ENCODE peak calls at places on chromosome 11, in six cellular contexts. One of them, this sample, is unnamed.
A peak's percentile ranks its signal among the peaks of the same experiment; 100 is the strongest.

GRCh38 chr11:124108158-124108557 is 7.1 kb upstream of the VWA5A start:
- DNase-seq in adrenal gland: peak; percentile 32
- DNase-seq in A549: no peak
- DNase-seq in effector memory CD4-positive, alpha-beta T cell: no peak
- DNase-seq in ovary: no peak
- DNase-seq in cardiac muscle cell: peak; percentile 36
- DNase-seq in this sample: no peak

GRCh38 chr11:41784513-41785335 is 325.3 kb upstream of the LRRC4C start:
- DNase-seq in cardiac muscle cell: no peak
- DNase-seq in A549: no peak
- DNase-seq in adrenal gland: no peak
- DNase-seq in ovary: no peak
- DNase-seq in effector memory CD4-positive, alpha-beta T cell: no peak
- DNase-seq in this sample: no peak

GRCh38 chr11:9461760-9462134 is 935 bp downstream of the ZNF143 start:
- DNase-seq in effector memory CD4-positive, alpha-beta T cell: no peak
- DNase-seq in cardiac muscle cell: peak; percentile 45
- DNase-seq in A549: peak; percentile 13
- DNase-seq in adrenal gland: no peak
- DNase-seq in ovary: no peak
- DNase-seq in this sample: no peak

GRCh38 chr11:78061921-78062311 is 1.7 kb upstream of the THRSP start:
- DNase-seq in cardiac muscle cell: peak; percentile 56
- DNase-seq in adrenal gland: peak; percentile 42
- DNase-seq in A549: no peak
- DNase-seq in ovary: no peak
- DNase-seq in effector memory CD4-positive, alpha-beta T cell: no peak
- DNase-seq in this sample: peak; percentile 63

GRCh38 chr11:100929377-100929776 is 200.2 kb downstream of the PGR start:
- DNase-seq in effector memory CD4-positive, alpha-beta T cell: no peak
- DNase-seq in ovary: no peak
- DNase-seq in adrenal gland: no peak
- DNase-seq in cardiac muscle cell: peak; percentile 42
- DNase-seq in A549: no peak
- DNase-seq in this sample: no peak

GRCh38 chr11:102305352-102306047 is 11.8 kb upstream of the BIRC3 start:
- DNase-seq in A549: no peak
- DNase-seq in effector memory CD4-positive, alpha-beta T cell: no peak
- DNase-seq in cardiac muscle cell: no peak
- DNase-seq in adrenal gland: no peak
- DNase-seq in ovary: no peak
- DNase-seq in this sample: no peak

GRCh38 chr11:46898396-46899095 is 19.8 kb downstream of the LRP4 start:
- DNase-seq in adrenal gland: no peak
- DNase-seq in effector memory CD4-positive, alpha-beta T cell: no peak
- DNase-seq in cardiac muscle cell: no peak
- DNase-seq in ovary: no peak
- DNase-seq in A549: no peak
- DNase-seq in this sample: peak; percentile 18

GRCh38 chr11:70027451-70027850 is 50.7 kb upstream of the ANO1 start:
- DNase-seq in ovary: no peak
- DNase-seq in adrenal gland: no peak
- DNase-seq in effector memory CD4-positive, alpha-beta T cell: no peak
- DNase-seq in A549: no peak
- DNase-seq in cardiac muscle cell: no peak
- DNase-seq in this sample: peak; percentile 28

GRCh38 chr11:17477361-17477760 is 716 bp upstream of the ABCC8 start:
- DNase-seq in effector memory CD4-positive, alpha-beta T cell: no peak
- DNase-seq in ovary: no peak
- DNase-seq in cardiac muscle cell: no peak
- DNase-seq in A549: no peak
- DNase-seq in adrenal gland: no peak
- DNase-seq in this sample: no peak

GRCh38 chr11:35491231-35491871 is 34.1 kb downstream of the PAMR1 start:
- DNase-seq in ovary: no peak
- DNase-seq in cardiac muscle cell: peak; percentile 88
- DNase-seq in A549: no peak
- DNase-seq in effector memory CD4-positive, alpha-beta T cell: no peak
- DNase-seq in adrenal gland: no peak
- DNase-seq in this sample: no peak

GRCh38 chr11:74669311-74670160 is 61.7 kb downstream of the CHRDL2 start:
- DNase-seq in adrenal gland: no peak
- DNase-seq in cardiac muscle cell: no peak
- DNase-seq in A549: no peak
- DNase-seq in ovary: no peak
- DNase-seq in effector memory CD4-positive, alpha-beta T cell: no peak
- DNase-seq in this sample: no peak

GRCh38 chr11:63499874-63500273 is 6.0 kb upstream of the LGALS12 start:
- DNase-seq in A549: no peak
- DNase-seq in effector memory CD4-positive, alpha-beta T cell: no peak
- DNase-seq in adrenal gland: no peak
- DNase-seq in cardiac muscle cell: no peak
- DNase-seq in ovary: no peak
- DNase-seq in this sample: no peak

GRCh38 chr11:119875841-119876600 is 147.0 kb upstream of the NECTIN1 start:
- DNase-seq in adrenal gland: no peak
- DNase-seq in effector memory CD4-positive, alpha-beta T cell: no peak
- DNase-seq in ovary: no peak
- DNase-seq in cardiac muscle cell: no peak
- DNase-seq in A549: no peak
- DNase-seq in this sample: no peak

GRCh38 chr11:43515090-43515489 is 156.4 kb downstream of the TTC17 start:
- DNase-seq in cardiac muscle cell: peak; percentile 7
- DNase-seq in ovary: no peak
- DNase-seq in A549: no peak
- DNase-seq in effector memory CD4-positive, alpha-beta T cell: no peak
- DNase-seq in adrenal gland: no peak
- DNase-seq in this sample: no peak

GRCh38 chr11:63738720-63739360 is 29.7 kb downstream of the ZFTA start:
- DNase-seq in ovary: peak; percentile 49
- DNase-seq in cardiac muscle cell: peak; percentile 87
- DNase-seq in effector memory CD4-positive, alpha-beta T cell: peak; percentile 55
- DNase-seq in A549: peak; percentile 35
- DNase-seq in adrenal gland: peak; percentile 85
- DNase-seq in this sample: peak; percentile 65

GRCh38 chr11:35034401-35034800 is 104.6 kb upstream of the CD44 start:
- DNase-seq in cardiac muscle cell: no peak
- DNase-seq in ovary: no peak
- DNase-seq in A549: no peak
- DNase-seq in adrenal gland: no peak
- DNase-seq in effector memory CD4-positive, alpha-beta T cell: no peak
- DNase-seq in this sample: no peak

GRCh38 chr11:103924166-103925013 is 112.0 kb upstream of the DDI1 start:
- DNase-seq in effector memory CD4-positive, alpha-beta T cell: no peak
- DNase-seq in A549: no peak
- DNase-seq in adrenal gland: no peak
- DNase-seq in cardiac muscle cell: no peak
- DNase-seq in ovary: no peak
- DNase-seq in this sample: no peak

GRCh38 chr11:130420478-130421198 is 7.8 kb downstream of the ADAMTS8 start:
- DNase-seq in A549: no peak
- DNase-seq in effector memory CD4-positive, alpha-beta T cell: no peak
- DNase-seq in cardiac muscle cell: peak; percentile 58
- DNase-seq in ovary: no peak
- DNase-seq in adrenal gland: no peak
- DNase-seq in this sample: no peak

GRCh38 chr11:67397986-67398660 is 3.5 kb downstream of the PPP1CA start:
- DNase-seq in effector memory CD4-positive, alpha-beta T cell: no peak
- DNase-seq in A549: no peak
- DNase-seq in adrenal gland: no peak
- DNase-seq in ovary: no peak
- DNase-seq in cardiac muscle cell: no peak
- DNase-seq in this sample: no peak

GRCh38 chr11:110156503-110156902 is 63.3 kb downstream of the ZC3H12C start:
- DNase-seq in adrenal gland: no peak
- DNase-seq in A549: no peak
- DNase-seq in ovary: no peak
- DNase-seq in cardiac muscle cell: no peak
- DNase-seq in effector memory CD4-positive, alpha-beta T cell: no peak
- DNase-seq in this sample: no peak

GRCh38 chr11:45024357-45024756 is 73.7 kb upstream of the TP53I11 start:
- DNase-seq in adrenal gland: no peak
- DNase-seq in ovary: no peak
- DNase-seq in effector memory CD4-positive, alpha-beta T cell: no peak
- DNase-seq in cardiac muscle cell: no peak
- DNase-seq in A549: no peak
- DNase-seq in this sample: no peak

GRCh38 chr11:78420796-78421209 is 3.2 kb upstream of the GAB2 start:
- DNase-seq in adrenal gland: peak; percentile 66
- DNase-seq in cardiac muscle cell: peak; percentile 82
- DNase-seq in effector memory CD4-positive, alpha-beta T cell: no peak
- DNase-seq in A549: no peak
- DNase-seq in ovary: peak; percentile 51
- DNase-seq in this sample: no peak

GRCh38 chr11:124829986-124830385 is 29.8 kb upstream of the MSANTD2 start:
- DNase-seq in effector memory CD4-positive, alpha-beta T cell: no peak
- DNase-seq in A549: no peak
- DNase-seq in ovary: no peak
- DNase-seq in adrenal gland: no peak
- DNase-seq in cardiac muscle cell: peak; percentile 55
- DNase-seq in this sample: no peak

GRCh38 chr11:77173494-77173893 is 45.4 kb downstream of the MYO7A start:
- DNase-seq in ovary: no peak
- DNase-seq in effector memory CD4-positive, alpha-beta T cell: no peak
- DNase-seq in adrenal gland: no peak
- DNase-seq in A549: no peak
- DNase-seq in cardiac muscle cell: no peak
- DNase-seq in this sample: no peak

GRCh38 chr11:102306048-102306575 is 11.2 kb upstream of the BIRC3 start:
- DNase-seq in effector memory CD4-positive, alpha-beta T cell: no peak
- DNase-seq in A549: peak; percentile 51
- DNase-seq in adrenal gland: no peak
- DNase-seq in cardiac muscle cell: no peak
- DNase-seq in ovary: no peak
- DNase-seq in this sample: peak; percentile 75

GRCh38 chr11:32891657-32892354 is 805 bp upstream of the QSER1 start:
- DNase-seq in A549: peak; percentile 9
- DNase-seq in cardiac muscle cell: peak; percentile 9
- DNase-seq in adrenal gland: no peak
- DNase-seq in effector memory CD4-positive, alpha-beta T cell: no peak
- DNase-seq in ovary: no peak
- DNase-seq in this sample: no peak

DNA sequence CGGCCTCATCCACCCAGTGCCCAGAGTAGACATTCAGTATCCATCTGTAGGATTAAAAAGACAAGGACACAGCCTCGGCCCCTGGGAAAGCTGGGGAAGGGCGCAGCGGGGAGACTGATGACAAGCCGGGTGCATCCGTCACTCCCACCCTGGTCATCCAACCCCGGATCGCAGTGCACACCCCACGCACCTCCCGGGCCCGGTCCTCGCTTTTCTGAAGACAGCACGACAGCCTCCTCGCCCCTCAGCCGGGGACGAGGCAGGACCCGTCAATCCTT is 1.1 kb downstream of the FCHSD2 start:
- DNase-seq in effector memory CD4-positive, alpha-beta T cell: no peak
- DNase-seq in adrenal gland: peak; percentile 40
- DNase-seq in cardiac muscle cell: no peak
- DNase-seq in A549: peak; percentile 29
- DNase-seq in ovary: peak; percentile 21
- DNase-seq in this sample: peak; percentile 43
- H3K4me1 ChIP-seq in effector memory CD4-positive, alpha-beta T cell: peaks cover 11% of the 10 kb centered on the region
- H3K4me1 ChIP-seq in adrenal gland: peaks cover 29% of the 10 kb centered on the region
- H3K4me1 ChIP-seq in cardiac muscle cell: peaks cover 17% of the 10 kb centered on the region
- H3K4me1 ChIP-seq in A549: peaks cover 16% of the 10 kb centered on the region
- H3K4me1 ChIP-seq in ovary: no peaks in the 10 kb centered on the region
- H3K4me1 ChIP-seq in this sample: peaks cover 28% of the 10 kb centered on the region

GRCh38 chr11:13150487-13150886 is 127.1 kb upstream of the BMAL1 start:
- DNase-seq in adrenal gland: no peak
- DNase-seq in effector memory CD4-positive, alpha-beta T cell: no peak
- DNase-seq in ovary: no peak
- DNase-seq in cardiac muscle cell: no peak
- DNase-seq in A549: no peak
- DNase-seq in this sample: no peak

GRCh38 chr11:13149991-13150390 is 127.6 kb upstream of the BMAL1 start:
- DNase-seq in effector memory CD4-positive, alpha-beta T cell: no peak
- DNase-seq in cardiac muscle cell: no peak
- DNase-seq in ovary: no peak
- DNase-seq in A549: no peak
- DNase-seq in adrenal gland: no peak
- DNase-seq in this sample: no peak

GRCh38 chr11:13152736-13153541 is 124.7 kb upstream of the BMAL1 start:
- DNase-seq in cardiac muscle cell: peak; percentile 53
- DNase-seq in ovary: no peak
- DNase-seq in adrenal gland: no peak
- DNase-seq in effector memory CD4-positive, alpha-beta T cell: no peak
- DNase-seq in A549: peak; percentile 34
- DNase-seq in this sample: no peak

DNA sequence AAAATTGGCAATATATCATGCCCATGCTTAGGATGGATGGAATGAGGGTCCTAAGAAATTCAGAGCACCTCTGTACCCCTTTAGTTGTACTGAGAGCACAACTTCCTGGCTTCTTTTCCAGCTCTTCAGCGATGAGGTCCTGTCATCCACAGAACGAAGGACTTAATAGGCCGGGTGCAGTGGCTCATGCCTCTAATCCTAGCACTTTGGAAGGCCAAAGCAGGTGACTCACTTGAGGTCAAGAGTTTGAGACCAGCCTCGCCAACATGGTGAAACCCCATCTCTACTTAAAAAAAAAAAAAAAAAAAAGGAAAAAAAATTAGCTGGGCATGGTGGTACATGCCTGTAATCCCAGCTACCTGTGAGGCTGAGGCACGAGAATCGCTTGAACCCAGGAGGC is 125.3 kb upstream of the BMAL1 start:
- DNase-seq in ovary: no peak
- DNase-seq in adrenal gland: no peak
- DNase-seq in cardiac muscle cell: no peak
- DNase-seq in A549: no peak
- DNase-seq in effector memory CD4-positive, alpha-beta T cell: no peak
- DNase-seq in this sample: no peak
- H3K4me3 ChIP-seq in ovary: no peak overlapping the region
- H3K4me3 ChIP-seq in adrenal gland: no peak overlapping the region
- H3K4me3 ChIP-seq in cardiac muscle cell: no peak overlapping the region
- H3K4me3 ChIP-seq in A549: no peak overlapping the region
- H3K4me3 ChIP-seq in effector memory CD4-positive, alpha-beta T cell: no peak overlapping the region
- H3K4me3 ChIP-seq in this sample: no peak overlapping the region

GRCh38 chr11:96394773-96395172 is 5.0 kb downstream of the JRKL start:
- DNase-seq in ovary: no peak
- DNase-seq in adrenal gland: no peak
- DNase-seq in A549: no peak
- DNase-seq in cardiac muscle cell: no peak
- DNase-seq in effector memory CD4-positive, alpha-beta T cell: no peak
- DNase-seq in this sample: no peak
- H3K4me1 ChIP-seq in ovary: peaks cover 2% of the 10 kb centered on the region
- H3K4me1 ChIP-seq in adrenal gland: no peaks in the 10 kb centered on the region
- H3K4me1 ChIP-seq in A549: no peaks in the 10 kb centered on the region
- H3K4me1 ChIP-seq in cardiac muscle cell: no peaks in the 10 kb centered on the region
- H3K4me1 ChIP-seq in effector memory CD4-positive, alpha-beta T cell: peaks cover 7% of the 10 kb centered on the region
- H3K4me1 ChIP-seq in this sample: peaks cover 20% of the 10 kb centered on the region

GRCh38 chr11:108319541-108320145 is 96.8 kb downstream of the ATM start:
- DNase-seq in A549: no peak
- DNase-seq in ovary: no peak
- DNase-seq in cardiac muscle cell: no peak
- DNase-seq in effector memory CD4-positive, alpha-beta T cell: no peak
- DNase-seq in adrenal gland: no peak
- DNase-seq in this sample: no peak
- H3K4me3 ChIP-seq in A549: no peak overlapping the region
- H3K4me3 ChIP-seq in ovary: no peak overlapping the region
- H3K4me3 ChIP-seq in cardiac muscle cell: no peak overlapping the region
- H3K4me3 ChIP-seq in effector memory CD4-positive, alpha-beta T cell: no peak overlapping the region
- H3K4me3 ChIP-seq in adrenal gland: no peak overlapping the region
- H3K4me3 ChIP-seq in this sample: no peak overlapping the region

GRCh38 chr11:126113012-126113411 is 50.3 kb upstream of the CDON start:
- DNase-seq in adrenal gland: no peak
- DNase-seq in A549: no peak
- DNase-seq in cardiac muscle cell: no peak
- DNase-seq in effector memory CD4-positive, alpha-beta T cell: no peak
- DNase-seq in ovary: no peak
- DNase-seq in this sample: no peak
- H3K4me1 ChIP-seq in adrenal gland: peaks cover 17% of the 10 kb centered on the region
- H3K4me1 ChIP-seq in A549: peaks cover 37% of the 10 kb centered on the region
- H3K4me1 ChIP-seq in cardiac muscle cell: peaks cover 20% of the 10 kb centered on the region
- H3K4me1 ChIP-seq in effector memory CD4-positive, alpha-beta T cell: no peaks in the 10 kb centered on the region
- H3K4me1 ChIP-seq in ovary: peaks cover 26% of the 10 kb centered on the region
- H3K4me1 ChIP-seq in this sample: no peaks in the 10 kb centered on the region

This sample was measured in Caco-2.